ENCODE peak calls at places on chromosomes 5 and 9, in ten cellular contexts. Q is activated CD4-positive, alpha-beta T cell treated with anti-CD3 and anti-CD28 coated beads, Interleukin-2, amount 50 U/mL, for 4 hours; G is activated CD8-positive, alpha-beta memory T cell treated with anti-CD3 and anti-CD28 coated beads for 48 hours; K is Ammon's horn; T is K562; A is GM23248; E is effector CD8-positive, alpha-beta T cell; Z is head of caudate nucleus; L is activated CD4-positive, alpha-beta memory T cell treated with anti-CD3 and anti-CD28 coated beads for 36 hours; Y is ELR. H is an unnamed sample.

GRCh38 chr9:68507098-68507795 is 33.4 kb downstream of the TMEM252 start:
- DNase-seq in Q (no peak), G (no peak), K (no peak), T (no peak), A (peak), E (no peak), Z (no peak), L (no peak), Y (peak), H (no peak)

GRCh38 chr5:172415615-172416275 is 38.6 kb downstream of the SH3PXD2B start:
- DNase-seq in Q (no peak), G (no peak), K (no peak), T (no peak), A (no peak), E (no peak), Z (no peak), L (no peak), Y (no peak), H (no peak)

GRCh38 chr9:124411514-124412227 is 3.6 kb downstream of the PSMB7 start:
- DNase-seq in Q (no peak), G (no peak), K (no peak), T (no peak), A (peak), E (no peak), Z (no peak), L (no peak), Y (peak), H (no peak)

GRCh38 chr5:67908145-67908765 is 307.3 kb upstream of the PIK3R1 start:
- DNase-seq in Q (no peak), G (no peak), K (no peak), T (no peak), A (no peak), E (no peak), Z (no peak), L (no peak), Y (no peak), H (no peak)

GRCh38 chr5:140309706-140310249 is 6.9 kb upstream of the PFDN1 start:
- DNase-seq in Q (no peak), G (no peak), K (no peak), T (no peak), A (no peak), E (no peak), Z (no peak), L (no peak), Y (no peak), H (no peak)

GRCh38 chr5:68960469-68960868 is 133.3 kb upstream of the SLC30A5 start:
- DNase-seq in Q (no peak), G (no peak), K (no peak), T (no peak), A (no peak), E (no peak), Z (no peak), L (no peak), Y (no peak), H (no peak)

GRCh38 chr5:151779531-151780125 is 7.9 kb downstream of the G3BP1 start:
- DNase-seq in Q (no peak), G (no peak), K (no peak), T (no peak), A (no peak), E (no peak), Z (no peak), L (no peak), Y (no peak), H (no peak)

GRCh38 chr9:71820516-71820915 is 52.2 kb upstream of the CEMIP2 start:
- DNase-seq in Q (no peak), G (no peak), K (no peak), T (no peak), A (peak), E (no peak), Z (no peak), L (no peak), Y (no peak), H (no peak)

GRCh38 chr5:90932052-90932699 is 373.6 kb downstream of the ADGRV1 start:
- DNase-seq in Q (peak), G (no peak), K (peak), T (peak), A (peak), E (no peak), Z (peak), L (peak), Y (peak), H (peak)

GRCh38 chr5:180138214-180138975 is 66.8 kb upstream of the RNF130 start:
- DNase-seq in Q (no peak), G (no peak), K (no peak), T (no peak), A (no peak), E (no peak), Z (no peak), L (no peak), Y (no peak), H (no peak)

GRCh38 chr9:13787234-13787833 is 507.8 kb upstream of the MPDZ start:
- DNase-seq in Q (no peak), G (no peak), K (no peak), T (no peak), A (peak), E (no peak), Z (no peak), L (no peak), Y (no peak), H (no peak)

GRCh38 chr9:121774715-121775613 is 123.5 kb downstream of the DAB2IP start:
- DNase-seq in Q (no peak), G (no peak), K (no peak), T (no peak), A (no peak), E (no peak), Z (peak), L (peak), Y (no peak), H (no peak)

GRCh38 chr9:19379697-19380046 is 364 bp downstream of the RPS6 start:
- DNase-seq in Q (peak), G (no peak), K (no peak), T (peak), A (peak), E (peak), Z (peak), L (no peak), Y (peak), H (no peak)

GRCh38 chr5:103532116-103532734 is 30.4 kb downstream of the NUDT12 start:
- DNase-seq in Q (no peak), G (no peak), K (no peak), T (no peak), A (peak), E (no peak), Z (no peak), L (no peak), Y (peak), H (no peak)

GRCh38 chr9:134811673-134812668 is 68.6 kb upstream of the FCN2 start:
- DNase-seq in Q (no peak), G (no peak), K (no peak), T (no peak), A (peak), E (no peak), Z (no peak), L (no peak), Y (peak), H (no peak)

H was measured in SK-N-DZ.